ENCODE peak calls at places on chromosomes 6 and 20, in ten cellular contexts. A, R, Q, S, G, C, P, E, X and L are unnamed samples.

GRCh38 chr6:48429021-48429420 is 318.0 kb upstream of the PTCHD4 start:
- DNase-seq in A (no peak), R (no peak), Q (no peak), S (no peak), G (no peak), C (no peak), P (no peak), E (no peak), X (peak; percentile 14), L (no peak)

GRCh38 chr6:452301-453067 is 60.9 kb downstream of the IRF4 start:
- DNase-seq in A (peak; percentile 14), R (no peak), Q (no peak), S (no peak), G (no peak), C (no peak), P (no peak), E (no peak), X (no peak), L (no peak)

GRCh38 chr6:45971287-45971686 is 44.4 kb downstream of the CLIC5 start:
- DNase-seq in A (no peak), R (no peak), Q (no peak), S (no peak), G (no peak), C (no peak), P (no peak), E (no peak), X (no peak), L (no peak)

GRCh38 chr6:6788394-6789020 is 200.0 kb downstream of the LY86 start:
- DNase-seq in A (no peak), R (no peak), Q (no peak), S (no peak), G (no peak), C (no peak), P (no peak), E (peak; percentile 41), X (peak; percentile 40), L (no peak)

GRCh38 chr20:2417142-2417541 is 36.4 kb downstream of the TGM6 start:
- DNase-seq in A (no peak), R (no peak), Q (no peak), S (no peak), G (no peak), C (no peak), P (no peak), E (no peak), X (no peak), L (no peak)

GRCh38 chr20:37243937-37244571 is 17.6 kb downstream of the GHRH start:
- DNase-seq in A (no peak), R (no peak), Q (no peak), S (peak; percentile 66), G (no peak), C (no peak), P (peak; percentile 76), E (no peak), X (no peak), L (no peak)

GRCh38 chr6:126112171-126112632 is 125.9 kb downstream of the TRMT11 start:
- DNase-seq in A (no peak), R (peak; percentile 41), Q (no peak), S (no peak), G (no peak), C (no peak), P (no peak), E (no peak), X (peak; percentile 83), L (no peak)

GRCh38 chr20:49768204-49769124 is 44.2 kb upstream of the SLC9A8 start:
- DNase-seq in A (peak; percentile 81), R (peak; percentile 79), Q (no peak), S (no peak), G (no peak), C (peak; percentile 82), P (peak; percentile 77), E (peak; percentile 56), X (peak; percentile 99), L (no peak)

GRCh38 chr6:8982659-8983058 is 547.3 kb upstream of the SLC35B3 start:
- DNase-seq in A (no peak), R (no peak), Q (no peak), S (no peak), G (no peak), C (no peak), P (no peak), E (no peak), X (no peak), L (no peak)

DNA sequence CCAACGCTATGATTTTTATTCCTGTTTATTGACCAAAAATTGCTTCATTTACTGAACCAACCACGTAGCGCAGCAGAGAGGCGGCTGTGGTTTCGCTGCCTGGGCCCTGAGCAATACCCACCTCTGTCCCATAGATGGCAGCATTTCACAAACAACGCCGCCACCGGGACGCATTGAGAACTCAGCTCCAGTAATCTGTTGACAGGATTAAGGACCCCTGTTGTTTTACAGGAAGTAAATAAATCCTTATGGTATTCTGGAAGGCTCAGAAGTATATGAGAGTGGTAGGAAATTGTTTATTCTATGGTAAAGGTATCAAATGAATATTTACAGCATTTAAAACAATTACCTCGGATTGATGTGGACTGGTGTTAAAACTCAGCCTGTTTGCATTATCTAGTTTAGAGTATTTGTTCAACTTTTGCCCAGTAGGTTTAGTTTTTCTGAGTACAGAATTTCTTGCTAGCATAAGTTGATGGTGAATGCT is 547.9 kb upstream of the SLC35B3 start:
- DNase-seq in A (peak; percentile 78), R (peak; percentile 81), Q (peak; percentile 9), S (peak; percentile 37), G (peak; percentile 57), C (peak; percentile 37), P (peak; percentile 71), E (peak; percentile 63), X (peak; percentile 78), L (peak; percentile 15)
- TF ChIP-seq CTCF in A (peak; percentile 98), R (peak; percentile 97), Q (peak; percentile 80), S (peak; percentile 96), G (peak; percentile 98), C (peak; percentile 56), P (peak; percentile 98), E (peak; percentile 85), X (peak; percentile 96), L (peak; percentile 97)

DNA sequence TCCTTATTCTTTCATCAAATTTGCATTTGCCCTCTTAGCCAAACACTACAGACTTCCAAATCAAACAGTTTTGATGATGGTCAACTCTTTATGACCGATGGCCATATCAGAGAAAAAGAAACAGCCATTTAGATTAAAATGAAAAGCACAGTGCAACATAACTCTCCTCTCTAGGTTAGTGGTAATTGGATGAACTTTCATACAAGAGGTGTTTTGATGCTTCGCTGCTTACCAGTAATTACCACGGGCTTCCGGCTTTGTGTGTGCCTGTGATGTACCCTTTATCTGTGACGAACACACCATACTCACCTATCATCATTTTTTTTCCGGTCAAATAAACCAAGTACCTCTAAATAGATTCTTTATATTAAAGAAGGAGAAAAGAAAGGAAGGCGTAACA is 181.8 kb downstream of the FOXA2 start:
- DNase-seq in A (no peak), R (no peak), Q (no peak), S (no peak), G (no peak), C (no peak), P (no peak), E (no peak), X (no peak), L (no peak)
- TF ChIP-seq CTCF in A (no peak), R (no peak), Q (no peak), S (no peak), G (no peak), C (no peak), P (no peak), E (no peak), X (no peak), L (no peak)

DNA sequence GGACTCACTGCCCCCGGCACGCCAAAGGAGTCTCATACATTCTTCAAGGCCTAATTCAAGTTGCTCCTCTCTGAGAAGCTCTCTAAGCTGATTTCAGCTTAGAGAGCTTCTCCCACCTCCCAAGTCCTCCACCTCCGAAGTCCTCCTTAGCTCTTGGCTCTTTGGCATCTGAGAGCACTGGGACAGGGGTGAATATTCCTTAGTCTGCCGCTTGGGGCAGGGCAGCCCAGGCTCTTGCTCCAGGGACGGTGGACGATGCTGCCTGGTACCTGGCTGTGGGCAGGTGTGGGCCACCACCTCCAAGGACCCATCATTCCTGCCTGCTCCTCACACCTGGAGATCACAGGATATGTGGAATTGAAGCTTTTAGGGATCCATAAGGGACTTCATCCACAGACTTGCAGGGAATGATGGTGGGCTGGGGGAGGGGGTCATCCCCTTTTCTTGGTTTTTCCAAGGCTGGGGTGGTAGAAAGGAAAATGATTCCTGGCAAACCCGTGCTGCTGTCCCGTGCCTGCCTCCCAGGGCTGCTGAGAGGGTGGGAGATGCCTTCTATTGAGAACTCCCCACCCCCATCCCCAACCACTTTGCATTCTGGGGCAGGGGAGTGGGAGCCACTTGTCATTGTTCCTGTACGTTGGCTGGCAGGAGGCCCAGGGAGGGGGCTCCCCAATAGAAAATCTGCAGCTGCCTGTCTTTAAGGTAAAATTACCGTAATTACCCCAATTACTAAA is 57.4 kb downstream of the ARHGAP40 start:
- DNase-seq in A (peak; percentile 87), R (peak; percentile 61), Q (no peak), S (no peak), G (peak; percentile 24), C (no peak), P (no peak), E (no peak), X (peak; percentile 58), L (no peak)
- TF ChIP-seq CTCF in A (peak; percentile 86), R (peak; percentile 59), Q (peak; percentile 23), S (peak; percentile 70), G (peak; percentile 74), C (no peak), P (peak; percentile 57), E (peak; percentile 41), X (peak; percentile 77), L (no peak)

GRCh38 chr6:143236151-143236788 is 175.6 kb downstream of the AIG1 start:
- DNase-seq in A (peak; percentile 38), R (no peak), Q (no peak), S (no peak), G (no peak), C (no peak), P (no peak), E (no peak), X (peak; percentile 44), L (no peak)

GRCh38 chr6:143233563-143234285 is 173.0 kb downstream of the AIG1 start:
- DNase-seq in A (no peak), R (peak; percentile 22), Q (no peak), S (no peak), G (no peak), C (no peak), P (no peak), E (no peak), X (no peak), L (no peak)

GRCh38 chr6:143234686-143235085 is 174.0 kb downstream of the AIG1 start:
- DNase-seq in A (no peak), R (no peak), Q (no peak), S (no peak), G (no peak), C (no peak), P (no peak), E (no peak), X (peak; percentile 40), L (no peak)

GRCh38 chr6:143229402-143229801 is 168.7 kb downstream of the AIG1 start:
- DNase-seq in A (no peak), R (no peak), Q (no peak), S (no peak), G (no peak), C (no peak), P (no peak), E (no peak), X (no peak), L (no peak)

DNA sequence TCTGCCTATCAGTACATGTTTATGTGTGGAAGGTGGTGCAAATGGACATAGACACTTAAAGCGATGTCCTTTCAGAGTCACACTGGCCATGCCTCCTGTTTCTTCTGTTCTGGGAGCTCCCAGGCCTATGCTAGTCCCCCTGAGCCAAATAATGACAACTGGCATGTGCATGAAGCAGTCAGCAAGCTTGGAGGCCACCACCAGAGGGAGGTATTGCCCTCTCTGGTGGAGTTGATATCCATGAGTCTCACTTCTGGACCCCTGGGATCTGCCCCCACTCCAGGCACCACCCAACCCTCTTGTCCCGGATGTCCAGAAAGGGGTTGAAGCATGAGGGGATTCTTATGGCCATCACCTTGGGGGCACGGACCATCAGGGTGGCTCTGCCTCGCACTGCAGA is 172.2 kb downstream of the AIG1 start:
- DNase-seq in A (peak; percentile 62), R (peak; percentile 28), Q (no peak), S (no peak), G (peak; percentile 15), C (no peak), P (no peak), E (peak; percentile 10), X (peak; percentile 66), L (no peak)
- TF ChIP-seq CTCF in A (peak; percentile 81), R (peak; percentile 37), Q (peak; percentile 47), S (peak; percentile 47), G (peak; percentile 54), C (no peak), P (peak; percentile 31), E (peak; percentile 36), X (peak; percentile 87), L (no peak)